ENCODE peak calls at places on chromosomes 16 and 17, in six cellular contexts. B is lower lobe of right lung, Z is endodermal cell, N is astrocyte of the cerebellum, Q is left ventricle myocardium inferior, J is Panc1. O is an unnamed sample.

GRCh38 chr17:82076785-82077591 is 11.4 kb upstream of the DUS1L start:
- DNase-seq in B (no peak), Z (peak), N (no peak), Q (no peak), J (no peak), O (no peak)

GRCh38 chr17:31726980-31727427 is 132.0 kb downstream of the COPRS start:
- DNase-seq in B (no peak), Z (no peak), N (no peak), Q (no peak), J (no peak), O (no peak)

GRCh38 chr17:32445976-32446375 is 1.7 kb downstream of the PSMD11 start:
- DNase-seq in B (no peak), Z (no peak), N (no peak), Q (no peak), J (no peak), O (no peak)

GRCh38 chr17:30344283-30345088 is 10.6 kb upstream of the TMIGD1 start:
- DNase-seq in B (peak), Z (no peak), N (peak), Q (peak), J (no peak), O (peak)

GRCh38 chr17:42266918-42267766 is 9.0 kb downstream of the STAT5B start:
- DNase-seq in B (no peak), Z (no peak), N (peak), Q (no peak), J (peak), O (no peak)

GRCh38 chr17:3890082-3890892 is 2.6 kb downstream of the CAMKK1 start:
- DNase-seq in B (peak), Z (peak), N (peak), Q (peak), J (no peak), O (peak)

GRCh38 chr17:19897108-19897854 is 29.5 kb upstream of the ULK2 start:
- DNase-seq in B (no peak), Z (no peak), N (no peak), Q (peak), J (no peak), O (no peak)

GRCh38 chr17:39400547-39401411 is 647 bp downstream of the FBXL20 start:
- DNase-seq in B (peak), Z (no peak), N (no peak), Q (peak), J (no peak), O (no peak)

GRCh38 chr17:62188713-62189112 is 123.6 kb upstream of the MED13 start:
- DNase-seq in B (no peak), Z (no peak), N (no peak), Q (no peak), J (no peak), O (peak)

GRCh38 chr16:25416002-25416401 is 158.4 kb upstream of the ZKSCAN2 start:
- DNase-seq in B (no peak), Z (no peak), N (no peak), Q (no peak), J (no peak), O (no peak)

GRCh38 chr16:28846933-28847273 is 755 bp upstream of the TUFM start:
- DNase-seq in B (no peak), Z (peak), N (no peak), Q (no peak), J (no peak), O (no peak)

GRCh38 chr16:76194621-76195015 is 82.6 kb upstream of the CNTNAP4 start:
- DNase-seq in B (no peak), Z (no peak), N (peak), Q (no peak), J (no peak), O (peak)

GRCh38 chr16:86712158-86713009 is 134.0 kb downstream of the FOXL1 start:
- DNase-seq in B (no peak), Z (no peak), N (no peak), Q (no peak), J (no peak), O (no peak)

GRCh38 chr17:2685696-2686095 is 25.9 kb downstream of the CLUH start:
- DNase-seq in B (no peak), Z (peak), N (no peak), Q (no peak), J (no peak), O (no peak)

GRCh38 chr17:1515640-1516402 is 591 bp downstream of the INPP5K start:
- DNase-seq in B (peak), Z (peak), N (peak), Q (no peak), J (peak), O (peak)

DNA sequence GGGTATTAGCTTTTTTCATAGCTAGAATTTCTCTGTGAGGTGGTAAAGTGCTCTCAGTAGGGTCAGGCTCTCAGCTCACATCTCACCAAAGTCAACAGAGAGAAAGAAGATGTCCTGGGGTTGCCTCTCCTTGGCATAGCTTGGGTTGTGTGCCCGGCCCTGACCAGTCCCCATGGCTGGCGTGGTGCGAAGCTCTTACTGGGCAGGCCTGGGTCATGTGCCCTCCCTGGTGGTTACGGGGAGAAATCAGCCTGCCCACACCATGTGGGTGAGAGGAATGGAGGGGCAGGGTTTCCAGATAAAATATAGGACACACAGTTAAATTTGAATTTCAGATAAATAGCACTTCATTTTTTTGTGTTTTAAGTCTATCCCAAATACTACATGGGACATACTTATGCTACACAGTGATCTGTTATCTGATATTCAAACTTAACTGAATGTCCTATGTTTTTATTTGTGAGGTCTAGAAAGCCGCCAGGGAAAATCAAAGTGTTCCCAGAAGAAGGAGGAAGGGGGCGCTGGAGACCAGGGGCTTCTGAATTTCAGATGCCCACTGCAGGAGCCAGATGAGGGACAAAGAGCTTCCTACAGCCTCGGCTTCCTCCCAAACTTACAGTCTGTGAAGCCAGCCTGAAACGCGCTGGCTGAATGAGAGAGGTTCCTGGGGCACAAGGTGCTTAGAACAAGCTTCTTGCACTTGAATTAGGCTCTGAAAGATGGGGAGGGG is 45.4 kb downstream of the NKD1 start:
- DNase-seq in B (no peak), Z (peak), N (peak), Q (no peak), J (no peak), O (no peak)
- TF ChIP-seq CTCF in B (peak), Z (peak), N (peak), Q (peak), J (no peak), O (peak)

GRCh38 chr16:31331807-31332301 is 23.1 kb upstream of the ITGAX start:
- DNase-seq in B (no peak), Z (no peak), N (no peak), Q (no peak), J (no peak), O (no peak)
- H3K4me3 ChIP-seq in B (no peak), Z (no peak), N (no peak), Q (no peak), J (peak), O (no peak)

GRCh38 chr16:66129196-66129595 is 237.3 kb upstream of the CDH5 start:
- DNase-seq in B (no peak), Z (no peak), N (no peak), Q (no peak), J (no peak), O (no peak)
- TF ChIP-seq CTCF in B (no peak), Z (no peak), N (no peak), Q (no peak), J (no peak), O (no peak)

GRCh38 chr16:705748-706188 is at the start of gene FBXL16:
- DNase-seq in B (no peak), Z (peak), N (no peak), Q (no peak), J (no peak), O (no peak)

GRCh38 chr16:704047-704446 is 1.6 kb downstream of the FBXL16 start:
- DNase-seq in B (no peak), Z (no peak), N (no peak), Q (no peak), J (no peak), O (no peak)

GRCh38 chr16:706189-707061 is 824 bp upstream of the FBXL16 start:
- DNase-seq in B (no peak), Z (peak), N (no peak), Q (no peak), J (no peak), O (no peak)

GRCh38 chr16:703406-703805 is 2.2 kb downstream of the FBXL16 start:
- DNase-seq in B (no peak), Z (no peak), N (no peak), Q (no peak), J (no peak), O (no peak)

DNA sequence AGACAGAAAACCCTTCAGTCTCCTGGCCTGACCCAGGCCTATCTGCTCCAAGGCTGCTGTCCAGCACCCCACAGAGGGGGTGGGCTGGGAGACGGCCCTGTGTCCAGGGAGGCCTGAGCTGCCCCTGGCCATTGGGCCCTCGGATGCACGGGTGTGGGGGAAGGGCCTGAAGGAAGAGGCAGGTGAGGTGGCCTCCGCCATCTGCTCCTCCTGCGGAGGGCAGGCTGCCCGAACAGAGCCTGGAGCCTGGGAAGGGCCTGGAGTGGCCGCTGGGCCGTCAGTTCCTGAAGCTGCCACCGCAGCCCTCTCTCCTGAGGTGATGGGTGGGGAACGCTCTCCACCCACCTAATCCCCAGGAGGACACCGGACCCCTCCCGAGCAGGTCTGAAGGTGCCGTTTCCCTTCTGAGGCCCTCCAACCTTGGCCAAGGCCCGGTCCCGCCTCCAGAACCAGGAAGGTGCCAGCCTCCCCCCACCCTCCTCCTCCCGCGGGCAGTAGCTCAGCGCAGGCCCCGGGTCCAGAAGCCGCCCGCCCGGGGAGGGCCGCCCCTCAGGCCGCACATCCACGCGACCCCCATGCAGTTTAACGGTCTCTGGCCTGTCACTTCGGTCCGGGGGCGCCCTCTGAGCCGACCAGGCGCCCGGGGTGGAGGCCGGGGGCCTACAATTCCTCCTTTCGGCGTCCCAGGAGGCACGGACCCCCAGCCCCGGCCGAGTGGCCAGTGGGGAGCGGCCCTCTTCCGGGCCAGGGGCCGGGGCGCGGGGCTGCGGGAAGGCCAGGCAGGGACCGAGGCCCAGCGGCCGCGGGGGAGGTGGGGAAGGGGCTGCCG is 835 bp downstream of the FBXL16 start:
- DNase-seq in B (no peak), Z (no peak), N (no peak), Q (no peak), J (no peak), O (no peak)
- H3K4me3 ChIP-seq in B (no peak), Z (no peak), N (no peak), Q (no peak), J (peak), O (no peak)

GRCh38 chr17:64295146-64295545 is 32.1 kb upstream of the TEX2 start:
- DNase-seq in B (no peak), Z (no peak), N (no peak), Q (no peak), J (no peak), O (no peak)

GRCh38 chr17:64289652-64290051 is 26.6 kb upstream of the TEX2 start:
- DNase-seq in B (no peak), Z (no peak), N (no peak), Q (no peak), J (no peak), O (no peak)

GRCh38 chr17:64296246-64296645 is 33.2 kb upstream of the TEX2 start:
- DNase-seq in B (no peak), Z (no peak), N (no peak), Q (no peak), J (no peak), O (no peak)

GRCh38 chr17:64291268-64291851 is 28.3 kb upstream of the TEX2 start:
- DNase-seq in B (no peak), Z (no peak), N (no peak), Q (no peak), J (no peak), O (no peak)
- TF ChIP-seq CTCF in B (peak), Z (peak), N (peak), Q (peak), J (peak), O (peak)

GRCh38 chr17:40648326-40648968 is 829 bp upstream of the SMARCE1 start:
- DNase-seq in B (no peak), Z (peak), N (no peak), Q (peak), J (no peak), O (no peak)

GRCh38 chr17:40647549-40648325 is at the start of gene SMARCE1:
- DNase-seq in B (peak), Z (peak), N (peak), Q (peak), J (no peak), O (no peak)

GRCh38 chr17:40645291-40645690 is 2.3 kb downstream of the SMARCE1 start:
- DNase-seq in B (no peak), Z (no peak), N (no peak), Q (no peak), J (no peak), O (no peak)

GRCh38 chr17:40646791-40647548 is 648 bp downstream of the SMARCE1 start:
- DNase-seq in B (no peak), Z (no peak), N (peak), Q (no peak), J (no peak), O (no peak)

GRCh38 chr17:40645932-40646331 is 1.7 kb downstream of the SMARCE1 start:
- DNase-seq in B (no peak), Z (no peak), N (no peak), Q (no peak), J (no peak), O (no peak)
- H3K4me3 ChIP-seq in B (peak), Z (peak), N (no peak), Q (peak), J (no peak), O (peak)

DNA sequence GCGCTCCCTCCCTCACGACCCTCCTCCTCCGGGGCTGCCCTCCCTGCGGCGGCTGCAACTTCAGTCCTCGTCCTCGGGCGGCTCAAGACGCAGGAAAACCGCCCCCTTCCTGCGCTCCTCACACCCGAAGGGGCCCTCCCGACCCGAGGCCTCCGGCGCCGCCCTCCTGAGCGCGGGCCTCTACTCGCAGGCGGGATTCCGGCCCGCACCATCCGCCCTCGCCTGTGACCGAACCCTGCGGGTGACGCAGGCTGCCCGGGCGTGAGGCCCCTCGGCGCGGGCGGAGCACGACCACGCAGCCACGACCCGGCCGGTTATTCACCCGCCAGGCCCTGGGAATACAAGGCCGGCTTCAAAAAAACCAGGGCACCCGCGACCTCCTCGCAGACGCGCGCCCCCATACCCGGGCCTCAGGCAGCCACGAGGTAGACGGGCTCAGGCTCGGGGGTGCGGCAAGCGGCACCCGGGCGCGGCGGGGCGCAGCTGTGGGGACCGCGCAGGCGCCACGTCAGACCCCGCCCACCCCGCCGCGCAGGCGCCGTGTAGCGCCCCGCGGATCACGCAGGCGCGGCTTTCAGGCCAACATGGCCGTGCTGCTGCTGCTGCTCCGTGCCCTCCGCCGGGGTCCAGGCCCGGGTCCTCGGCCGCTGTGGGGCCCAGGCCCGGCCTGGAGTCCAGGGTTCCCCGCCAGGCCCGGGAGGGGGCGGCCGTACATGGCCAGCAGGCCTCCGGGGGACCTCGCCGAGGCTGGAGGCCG is at the start of gene SPG7:
- DNase-seq in B (peak), Z (peak), N (peak), Q (peak), J (no peak), O (no peak)
- TF ChIP-seq CTCF in B (no peak), Z (peak), N (no peak), Q (no peak), J (no peak), O (no peak)

GRCh38 chr17:7179317-7180254 is at the start of gene ASGR1:
- DNase-seq in B (no peak), Z (no peak), N (no peak), Q (no peak), J (no peak), O (no peak)
- H3K4me3 ChIP-seq in B (peak), Z (peak), N (peak), Q (peak), J (peak), O (no peak)

GRCh38 chr17:74407384-74407783 is 24.5 kb upstream of the GPRC5C start:
- DNase-seq in B (no peak), Z (no peak), N (no peak), Q (no peak), J (no peak), O (no peak)

GRCh38 chr17:74404802-74405201 is 27.1 kb upstream of the GPRC5C start:
- DNase-seq in B (no peak), Z (no peak), N (no peak), Q (no peak), J (no peak), O (no peak)

GRCh38 chr17:74410001-74410443 is 21.9 kb upstream of the GPRC5C start:
- DNase-seq in B (no peak), Z (peak), N (no peak), Q (no peak), J (no peak), O (no peak)

GRCh38 chr17:74408830-74409229 is 23.1 kb upstream of the GPRC5C start:
- DNase-seq in B (peak), Z (no peak), N (no peak), Q (no peak), J (no peak), O (no peak)

GRCh38 chr17:74408262-74408661 is 23.6 kb upstream of the GPRC5C start:
- DNase-seq in B (peak), Z (no peak), N (no peak), Q (no peak), J (no peak), O (no peak)
- TF ChIP-seq CTCF in B (no peak), Z (peak), N (peak), Q (peak), J (no peak), O (peak)

DNA sequence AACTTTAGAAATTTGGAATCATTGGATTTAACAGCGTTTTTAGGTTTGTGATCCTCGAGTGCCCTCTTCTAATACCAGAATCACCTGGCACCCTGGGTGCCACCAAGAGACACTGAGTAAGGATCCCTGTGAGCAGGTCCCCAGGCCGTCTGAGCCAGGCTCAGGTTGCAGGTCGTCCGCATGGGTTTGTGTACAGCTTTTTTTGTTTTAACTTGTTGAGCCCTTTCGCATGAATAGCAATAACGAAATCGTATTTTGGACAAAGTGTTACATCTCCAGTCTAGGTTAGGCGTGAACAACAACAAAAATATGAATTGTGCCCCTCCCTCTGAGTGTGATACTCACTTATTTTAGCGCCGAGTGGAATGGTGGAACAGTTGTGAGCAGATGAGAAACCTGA is 10.9 kb downstream of the USP10 start:
- DNase-seq in B (no peak), Z (no peak), N (no peak), Q (no peak), J (no peak), O (no peak)
- H3K4me3 ChIP-seq in B (no peak), Z (no peak), N (no peak), Q (no peak), J (no peak), O (no peak)